ENCODE peak calls at places on chromosomes 2 and 18, in eight cellular contexts. One of them, this sample, is unnamed.

GRCh38 chr2:99662761-99663341 is 173.0 kb upstream of the REV1 start:
- DNase-seq in tibial nerve: peak; percentile 69
- DNase-seq in Panc1: no peak
- DNase-seq in NCI-H2081 treated with DMSO at 0.1 percent for 48 hours: no peak
- DNase-seq in LHCN-M2: peak; percentile 36
- DNase-seq in neural progenitor cell: no peak
- DNase-seq in NCI-H1092 treated with DMSO at 0.1 percent for 48 hours: peak; percentile 60
- DNase-seq in Right ventricle myocardium superior: no peak
- DNase-seq in this sample: peak; percentile 94

GRCh38 chr2:28736034-28736433 is 15.6 kb upstream of the PPP1CB start:
- DNase-seq in tibial nerve: no peak
- DNase-seq in Panc1: no peak
- DNase-seq in NCI-H2081 treated with DMSO at 0.1 percent for 48 hours: no peak
- DNase-seq in LHCN-M2: peak; percentile 74
- DNase-seq in neural progenitor cell: no peak
- DNase-seq in NCI-H1092 treated with DMSO at 0.1 percent for 48 hours: no peak
- DNase-seq in Right ventricle myocardium superior: peak; percentile 74
- DNase-seq in this sample: peak; percentile 62

GRCh38 chr2:98605076-98605475 is 3.2 kb downstream of the COA5 start:
- DNase-seq in tibial nerve: no peak
- DNase-seq in Panc1: no peak
- DNase-seq in NCI-H2081 treated with DMSO at 0.1 percent for 48 hours: no peak
- DNase-seq in LHCN-M2: peak; percentile 47
- DNase-seq in neural progenitor cell: no peak
- DNase-seq in NCI-H1092 treated with DMSO at 0.1 percent for 48 hours: no peak
- DNase-seq in Right ventricle myocardium superior: no peak
- DNase-seq in this sample: no peak

GRCh38 chr2:117323341-117323740 is 491.1 kb upstream of the DDX18 start:
- DNase-seq in tibial nerve: no peak
- DNase-seq in Panc1: no peak
- DNase-seq in NCI-H2081 treated with DMSO at 0.1 percent for 48 hours: no peak
- DNase-seq in LHCN-M2: no peak
- DNase-seq in neural progenitor cell: no peak
- DNase-seq in NCI-H1092 treated with DMSO at 0.1 percent for 48 hours: no peak
- DNase-seq in Right ventricle myocardium superior: no peak
- DNase-seq in this sample: no peak

GRCh38 chr18:66792466-66792865 is 188.6 kb upstream of the CDH19 start:
- DNase-seq in tibial nerve: no peak
- DNase-seq in Panc1: no peak
- DNase-seq in NCI-H2081 treated with DMSO at 0.1 percent for 48 hours: no peak
- DNase-seq in LHCN-M2: no peak
- DNase-seq in neural progenitor cell: no peak
- DNase-seq in NCI-H1092 treated with DMSO at 0.1 percent for 48 hours: no peak
- DNase-seq in Right ventricle myocardium superior: no peak
- DNase-seq in this sample: no peak

GRCh38 chr2:234435836-234436481 is 60.9 kb downstream of the ARL4C start:
- DNase-seq in tibial nerve: no peak
- DNase-seq in Panc1: no peak
- DNase-seq in NCI-H2081 treated with DMSO at 0.1 percent for 48 hours: no peak
- DNase-seq in LHCN-M2: no peak
- DNase-seq in neural progenitor cell: no peak
- DNase-seq in NCI-H1092 treated with DMSO at 0.1 percent for 48 hours: no peak
- DNase-seq in Right ventricle myocardium superior: no peak
- DNase-seq in this sample: no peak

GRCh38 chr2:233795735-233796171 is 17.6 kb downstream of the MROH2A start:
- DNase-seq in tibial nerve: no peak
- DNase-seq in Panc1: no peak
- DNase-seq in NCI-H2081 treated with DMSO at 0.1 percent for 48 hours: no peak
- DNase-seq in LHCN-M2: no peak
- DNase-seq in neural progenitor cell: no peak
- DNase-seq in NCI-H1092 treated with DMSO at 0.1 percent for 48 hours: no peak
- DNase-seq in Right ventricle myocardium superior: no peak
- DNase-seq in this sample: no peak

GRCh38 chr2:145980318-145980717 is 1460.4 kb upstream of the ZEB2 start:
- DNase-seq in tibial nerve: no peak
- DNase-seq in Panc1: no peak
- DNase-seq in NCI-H2081 treated with DMSO at 0.1 percent for 48 hours: no peak
- DNase-seq in LHCN-M2: no peak
- DNase-seq in neural progenitor cell: no peak
- DNase-seq in NCI-H1092 treated with DMSO at 0.1 percent for 48 hours: no peak
- DNase-seq in Right ventricle myocardium superior: no peak
- DNase-seq in this sample: no peak

GRCh38 chr2:120319686-120320317 is 26.1 kb upstream of the INHBB start:
- DNase-seq in tibial nerve: no peak
- DNase-seq in Panc1: no peak
- DNase-seq in NCI-H2081 treated with DMSO at 0.1 percent for 48 hours: no peak
- DNase-seq in LHCN-M2: no peak
- DNase-seq in neural progenitor cell: no peak
- DNase-seq in NCI-H1092 treated with DMSO at 0.1 percent for 48 hours: no peak
- DNase-seq in Right ventricle myocardium superior: no peak
- DNase-seq in this sample: no peak

This sample was measured in T47D.